ENCODE peak calls at places on chromosomes 7 and 10, in four cellular contexts. S, X, R and F are unnamed samples.

GRCh38 chr7:138608292-138608691 is 92.9 kb downstream of the SVOPL start:
- DNase-seq in S (no peak), X (no peak), R (no peak), F (no peak)

GRCh38 chr7:103705542-103705941 is 259.5 kb upstream of the SLC26A5 start:
- DNase-seq in S (no peak), X (no peak), R (no peak), F (no peak)

GRCh38 chr10:3769511-3769910 is 15.5 kb downstream of the KLF6 start:
- DNase-seq in S (no peak), X (no peak), R (no peak), F (no peak)

GRCh38 chr7:121081327-121081936 is 92.9 kb downstream of the CPED1 start:
- DNase-seq in S (peak), X (no peak), R (peak), F (no peak)

GRCh38 chr7:106515321-106515720 is 145.6 kb downstream of the CCDC71L start:
- DNase-seq in S (no peak), X (no peak), R (no peak), F (no peak)

GRCh38 chr10:98269435-98269912 is 1.5 kb upstream of the LOXL4 start:
- DNase-seq in S (no peak), X (no peak), R (no peak), F (no peak)

GRCh38 chr7:77442631-77443420 is 26.7 kb upstream of the GSAP start:
- DNase-seq in S (no peak), X (no peak), R (no peak), F (no peak)

GRCh38 chr10:3330687-3331086 is 158.1 kb upstream of the PITRM1 start:
- DNase-seq in S (no peak), X (no peak), R (no peak), F (no peak)